ENCODE peak calls at places on chromosomes 7 and 10, in five cellular contexts. One of them, this sample, is unnamed.

GRCh38 chr10:113047151-113047550 is 97.1 kb downstream of the TCF7L2 start:
- DNase-seq in endothelial cell of umbilical vein: no peak
- DNase-seq in stomach: no peak
- DNase-seq in GM12892: no peak
- DNase-seq in upper lobe of left lung: no peak
- DNase-seq in this sample: no peak

GRCh38 chr10:112446055-112446854 is 459 bp downstream of the ZDHHC6 start:
- DNase-seq in upper lobe of left lung: no peak
- DNase-seq in stomach: no peak
- DNase-seq in endothelial cell of umbilical vein: peak
- DNase-seq in GM12892: no peak
- DNase-seq in this sample: no peak

GRCh38 chr7:128863433-128863989 is 855 bp downstream of the ATP6V1F start:
- DNase-seq in GM12892: no peak
- DNase-seq in upper lobe of left lung: no peak
- DNase-seq in stomach: peak
- DNase-seq in endothelial cell of umbilical vein: peak
- DNase-seq in this sample: no peak

GRCh38 chr7:11168622-11169170 is 195.0 kb downstream of the PHF14 start:
- DNase-seq in endothelial cell of umbilical vein: no peak
- DNase-seq in upper lobe of left lung: no peak
- DNase-seq in stomach: no peak
- DNase-seq in GM12892: no peak
- DNase-seq in this sample: no peak

GRCh38 chr10:110546077-110546476 is 21.4 kb upstream of the SMC3 start:
- DNase-seq in upper lobe of left lung: no peak
- DNase-seq in stomach: no peak
- DNase-seq in endothelial cell of umbilical vein: no peak
- DNase-seq in GM12892: no peak
- DNase-seq in this sample: no peak

GRCh38 chr10:132331259-132331955 is 586 bp upstream of the LRRC27 start:
- DNase-seq in stomach: no peak
- DNase-seq in GM12892: no peak
- DNase-seq in endothelial cell of umbilical vein: no peak
- DNase-seq in upper lobe of left lung: no peak
- DNase-seq in this sample: no peak

GRCh38 chr7:117737882-117738281 is 135.4 kb downstream of the CTTNBP2 start:
- DNase-seq in upper lobe of left lung: no peak
- DNase-seq in GM12892: no peak
- DNase-seq in endothelial cell of umbilical vein: no peak
- DNase-seq in stomach: no peak
- DNase-seq in this sample: no peak

GRCh38 chr7:13308423-13308822 is 621.0 kb downstream of the ARL4A start:
- DNase-seq in endothelial cell of umbilical vein: no peak
- DNase-seq in upper lobe of left lung: no peak
- DNase-seq in stomach: no peak
- DNase-seq in GM12892: no peak
- DNase-seq in this sample: no peak

GRCh38 chr7:36440880-36441279 is 51.2 kb downstream of the ANLN start:
- DNase-seq in endothelial cell of umbilical vein: peak
- DNase-seq in GM12892: no peak
- DNase-seq in stomach: no peak
- DNase-seq in upper lobe of left lung: no peak
- DNase-seq in this sample: no peak

DNA sequence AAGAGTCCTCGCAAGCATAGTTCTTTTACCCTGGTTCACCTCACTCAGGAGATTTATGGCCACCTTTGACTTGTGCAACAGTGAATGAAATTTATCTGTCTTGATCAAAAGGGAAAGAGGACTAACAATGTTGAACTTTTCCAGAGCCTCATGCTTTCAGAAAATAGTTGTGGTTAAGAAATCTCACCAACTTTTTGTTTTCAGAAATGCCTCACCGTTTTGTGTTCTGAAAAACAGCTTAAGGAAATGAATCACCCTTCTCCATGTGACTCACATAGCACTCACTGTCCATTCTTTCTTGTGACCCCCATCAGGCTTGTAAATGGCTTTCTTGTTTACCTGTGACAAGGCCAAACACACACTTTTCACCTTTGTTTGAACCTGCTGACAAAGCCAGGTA is 148.6 kb upstream of the FAM3C start:
- DNase-seq in GM12892: no peak
- DNase-seq in stomach: no peak
- DNase-seq in upper lobe of left lung: no peak
- DNase-seq in endothelial cell of umbilical vein: peak
- DNase-seq in this sample: no peak
- TF ChIP-seq POLR2AphosphoS5 in GM12892: no peak
- TF ChIP-seq POLR2AphosphoS5 in stomach: no peak
- TF ChIP-seq POLR2AphosphoS5 in upper lobe of left lung: no peak
- TF ChIP-seq POLR2AphosphoS5 in endothelial cell of umbilical vein: peak
- TF ChIP-seq POLR2AphosphoS5 in this sample: no peak

GRCh38 chr7:158863611-158864506 is 7.5 kb downstream of the DYNC2I1 start:
- DNase-seq in stomach: peak
- DNase-seq in endothelial cell of umbilical vein: peak
- DNase-seq in GM12892: peak
- DNase-seq in upper lobe of left lung: peak
- DNase-seq in this sample: no peak
- TF ChIP-seq POLR2AphosphoS5 in stomach: peak
- TF ChIP-seq POLR2AphosphoS5 in endothelial cell of umbilical vein: no peak
- TF ChIP-seq POLR2AphosphoS5 in GM12892: no peak
- TF ChIP-seq POLR2AphosphoS5 in upper lobe of left lung: peak
- TF ChIP-seq POLR2AphosphoS5 in this sample: no peak

GRCh38 chr10:29646960-29647431 is 12.2 kb upstream of the SVIL start:
- DNase-seq in stomach: no peak
- DNase-seq in GM12892: no peak
- DNase-seq in upper lobe of left lung: no peak
- DNase-seq in endothelial cell of umbilical vein: no peak
- DNase-seq in this sample: no peak

GRCh38 chr10:29647483-29647882 is 12.7 kb upstream of the SVIL start:
- DNase-seq in GM12892: no peak
- DNase-seq in upper lobe of left lung: no peak
- DNase-seq in endothelial cell of umbilical vein: no peak
- DNase-seq in stomach: no peak
- DNase-seq in this sample: no peak

GRCh38 chr10:29648114-29648982 is 13.6 kb upstream of the SVIL start:
- DNase-seq in upper lobe of left lung: no peak
- DNase-seq in GM12892: no peak
- DNase-seq in stomach: peak
- DNase-seq in endothelial cell of umbilical vein: peak
- DNase-seq in this sample: no peak

GRCh38 chr10:29643785-29644501 is 9.2 kb upstream of the SVIL start:
- DNase-seq in stomach: no peak
- DNase-seq in upper lobe of left lung: no peak
- DNase-seq in endothelial cell of umbilical vein: no peak
- DNase-seq in GM12892: no peak
- DNase-seq in this sample: no peak

DNA sequence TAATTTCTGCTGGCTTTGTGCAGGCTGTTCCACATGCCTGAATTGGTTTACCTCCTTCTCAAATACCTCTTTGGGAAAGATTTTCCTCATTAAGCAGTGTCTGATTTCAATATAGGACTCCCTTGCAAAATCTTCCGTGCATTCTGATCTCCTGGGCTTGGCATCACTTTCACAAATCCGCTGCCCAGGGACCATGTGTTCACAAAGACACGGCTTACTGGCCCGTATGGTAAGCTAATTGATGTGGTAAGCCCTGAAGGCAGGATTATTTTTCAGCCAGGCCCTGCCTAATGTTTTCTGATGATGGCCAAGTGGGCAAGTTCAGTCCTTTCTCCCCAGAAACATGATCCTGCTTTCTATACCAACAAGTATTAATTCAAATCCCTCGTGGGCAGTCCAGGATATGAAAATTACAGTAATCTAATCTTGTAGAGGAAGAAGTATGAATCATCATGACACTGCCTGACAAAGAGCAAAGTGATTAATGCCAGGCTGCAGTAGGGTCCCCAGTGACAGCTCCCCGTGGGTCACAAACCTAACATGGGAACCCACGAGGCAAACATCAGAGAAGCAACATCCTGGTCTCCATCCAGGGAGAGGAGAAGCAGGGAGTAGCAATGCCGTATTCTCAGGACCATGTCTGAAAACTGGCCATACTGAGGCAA is 11.6 kb upstream of the SVIL start:
- DNase-seq in endothelial cell of umbilical vein: peak
- DNase-seq in GM12892: no peak
- DNase-seq in stomach: no peak
- DNase-seq in upper lobe of left lung: no peak
- DNase-seq in this sample: no peak
- TF ChIP-seq POLR2AphosphoS5 in endothelial cell of umbilical vein: peak
- TF ChIP-seq POLR2AphosphoS5 in GM12892: no peak
- TF ChIP-seq POLR2AphosphoS5 in stomach: peak
- TF ChIP-seq POLR2AphosphoS5 in upper lobe of left lung: no peak
- TF ChIP-seq POLR2AphosphoS5 in this sample: no peak

DNA sequence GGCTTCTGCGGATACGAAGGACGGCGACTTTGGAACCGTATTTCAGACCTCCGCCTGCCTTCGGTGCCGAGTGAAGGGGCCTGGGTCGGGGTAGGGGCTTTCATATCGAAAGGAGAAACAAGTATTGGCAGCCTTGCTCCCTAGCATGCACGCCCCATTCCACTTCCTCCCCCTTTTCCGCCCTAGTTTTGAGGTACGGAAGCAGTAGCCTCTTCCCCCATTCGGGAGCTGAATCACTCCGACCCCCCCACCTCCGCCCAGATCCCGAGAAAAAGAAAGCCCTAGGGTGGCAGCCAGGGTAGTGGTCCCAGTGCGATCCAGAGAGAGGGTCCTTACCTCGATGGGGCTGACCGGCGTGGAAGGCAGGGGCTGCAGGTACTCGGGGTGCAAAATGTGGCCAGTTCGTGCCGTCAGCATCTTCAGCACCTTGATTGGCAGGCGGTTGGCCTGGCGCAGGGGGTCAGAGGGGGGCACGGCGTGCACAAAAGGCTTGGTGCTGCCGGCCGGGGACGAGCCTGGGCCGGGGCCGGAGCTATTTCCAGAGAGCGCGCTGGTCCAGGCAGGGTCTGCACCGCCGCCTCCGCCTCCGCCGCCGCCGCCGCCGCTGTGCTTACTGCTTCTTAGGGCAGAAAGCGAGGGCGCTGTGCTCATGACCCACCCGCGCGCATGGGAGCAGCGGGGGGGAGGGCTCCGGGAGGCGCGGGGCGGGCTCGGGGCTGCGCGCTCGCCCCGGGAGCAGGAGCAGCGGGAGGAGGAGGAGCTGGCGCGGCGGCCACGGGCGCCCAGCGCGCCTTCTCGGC is 595 bp downstream of the ZNF503 start:
- DNase-seq in endothelial cell of umbilical vein: peak
- DNase-seq in GM12892: peak
- DNase-seq in upper lobe of left lung: peak
- DNase-seq in stomach: peak
- DNase-seq in this sample: no peak
- TF ChIP-seq POLR2AphosphoS5 in endothelial cell of umbilical vein: no peak
- TF ChIP-seq POLR2AphosphoS5 in GM12892: no peak
- TF ChIP-seq POLR2AphosphoS5 in upper lobe of left lung: no peak
- TF ChIP-seq POLR2AphosphoS5 in stomach: no peak
- TF ChIP-seq POLR2AphosphoS5 in this sample: no peak

DNA sequence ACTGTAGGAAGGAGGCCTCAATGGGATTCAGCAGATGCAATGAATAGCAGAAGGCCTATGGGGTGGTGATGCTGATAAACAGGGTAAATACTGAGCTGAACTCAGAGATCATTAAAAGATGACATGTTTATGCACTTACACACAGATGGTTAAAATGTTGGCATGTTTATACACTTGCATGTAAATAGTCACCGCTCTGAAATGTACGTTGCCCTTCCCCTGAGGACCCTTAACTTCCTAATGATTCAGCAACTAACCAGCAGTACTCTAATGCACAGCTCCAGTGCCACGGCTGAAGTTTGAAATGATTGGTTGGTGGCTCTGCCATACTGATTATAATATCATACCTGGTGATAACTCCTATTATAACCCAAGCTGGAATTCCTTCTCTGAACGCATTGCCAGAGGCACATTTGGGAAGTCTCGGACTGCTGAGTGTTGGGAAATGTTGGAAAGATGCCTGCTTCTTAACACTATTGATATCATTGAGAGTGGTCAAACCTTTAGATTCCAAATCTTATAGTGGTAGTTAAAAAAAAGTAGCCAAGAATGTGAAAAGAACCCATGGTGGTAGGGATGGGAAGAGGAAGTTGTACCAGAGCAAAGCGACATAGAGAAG is 3.7 kb upstream of the CAV1 start:
- DNase-seq in stomach: no peak
- DNase-seq in upper lobe of left lung: no peak
- DNase-seq in GM12892: no peak
- DNase-seq in endothelial cell of umbilical vein: peak
- DNase-seq in this sample: no peak
- TF ChIP-seq POLR2AphosphoS5 in stomach: no peak
- TF ChIP-seq POLR2AphosphoS5 in upper lobe of left lung: no peak
- TF ChIP-seq POLR2AphosphoS5 in GM12892: no peak
- TF ChIP-seq POLR2AphosphoS5 in endothelial cell of umbilical vein: peak
- TF ChIP-seq POLR2AphosphoS5 in this sample: no peak

DNA sequence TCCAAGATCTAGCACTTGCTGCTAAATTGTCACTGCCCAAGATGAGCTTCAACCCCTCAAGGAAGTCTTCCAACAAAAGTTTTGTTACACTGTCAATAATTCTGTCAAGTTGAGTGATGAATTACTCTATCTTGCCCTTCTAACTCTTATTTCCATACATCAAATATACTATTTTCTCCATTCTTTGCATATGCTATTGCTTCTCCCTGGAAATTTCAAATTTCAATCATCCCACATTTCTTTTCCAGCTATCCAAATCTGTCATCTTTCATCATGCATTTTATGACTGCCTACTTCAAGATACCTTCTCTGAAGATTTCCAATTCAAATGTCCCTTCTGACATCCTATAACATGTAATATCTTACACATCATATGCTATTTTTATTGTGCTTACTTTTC is 175.2 kb upstream of the KCND2 start:
- DNase-seq in GM12892: no peak
- DNase-seq in upper lobe of left lung: no peak
- DNase-seq in endothelial cell of umbilical vein: no peak
- DNase-seq in stomach: no peak
- DNase-seq in this sample: no peak
- TF ChIP-seq POLR2AphosphoS5 in GM12892: no peak
- TF ChIP-seq POLR2AphosphoS5 in upper lobe of left lung: no peak
- TF ChIP-seq POLR2AphosphoS5 in endothelial cell of umbilical vein: no peak
- TF ChIP-seq POLR2AphosphoS5 in stomach: no peak
- TF ChIP-seq POLR2AphosphoS5 in this sample: no peak

GRCh38 chr10:94211187-94211529 is 151.6 kb downstream of the NOC3L start:
- DNase-seq in GM12892: no peak
- DNase-seq in upper lobe of left lung: no peak
- DNase-seq in endothelial cell of umbilical vein: no peak
- DNase-seq in stomach: no peak
- DNase-seq in this sample: no peak

GRCh38 chr10:94210465-94211186 is 152.1 kb downstream of the NOC3L start:
- DNase-seq in endothelial cell of umbilical vein: no peak
- DNase-seq in stomach: no peak
- DNase-seq in upper lobe of left lung: no peak
- DNase-seq in GM12892: no peak
- DNase-seq in this sample: no peak

GRCh38 chr10:94214497-94214896 is 148.2 kb downstream of the NOC3L start:
- DNase-seq in endothelial cell of umbilical vein: no peak
- DNase-seq in stomach: no peak
- DNase-seq in GM12892: no peak
- DNase-seq in upper lobe of left lung: no peak
- DNase-seq in this sample: no peak

GRCh38 chr10:94213980-94214379 is 148.8 kb downstream of the NOC3L start:
- DNase-seq in endothelial cell of umbilical vein: peak
- DNase-seq in upper lobe of left lung: no peak
- DNase-seq in stomach: no peak
- DNase-seq in GM12892: no peak
- DNase-seq in this sample: no peak

GRCh38 chr10:94212876-94213595 is 149.7 kb downstream of the NOC3L start:
- DNase-seq in stomach: no peak
- DNase-seq in endothelial cell of umbilical vein: no peak
- DNase-seq in GM12892: no peak
- DNase-seq in upper lobe of left lung: no peak
- DNase-seq in this sample: no peak
- TF ChIP-seq POLR2AphosphoS5 in stomach: no peak
- TF ChIP-seq POLR2AphosphoS5 in endothelial cell of umbilical vein: no peak
- TF ChIP-seq POLR2AphosphoS5 in GM12892: no peak
- TF ChIP-seq POLR2AphosphoS5 in upper lobe of left lung: no peak
- TF ChIP-seq POLR2AphosphoS5 in this sample: no peak